ENCODE peak calls at places on chromosomes 11 and 22, in ten cellular contexts. I is T-helper 1 cell; Z is effector memory CD8-positive, alpha-beta T cell; W is GF-D8; V is GM13977; F is HS-27A; N is mucosa of gallbladder; B is ACHN; U is pulmonary artery endothelial cell; P is lower lobe of right lung. K is an unnamed sample.

GRCh38 chr11:101346591-101346990 is 217.0 kb upstream of the PGR start:
- DNase-seq in I (no peak), Z (no peak), W (no peak), V (no peak), F (peak; percentile 14), N (no peak), B (no peak), U (no peak), P (no peak), K (peak; percentile 1)

GRCh38 chr22:27487600-27488450 is 313.7 kb downstream of the MN1 start:
- DNase-seq in I (no peak), Z (no peak), W (no peak), V (no peak), F (peak; percentile 43), N (no peak), B (no peak), U (no peak), P (no peak), K (peak; percentile 45)

GRCh38 chr22:41523464-41524221 is 20.6 kb downstream of the POLR3H start:
- DNase-seq in I (no peak), Z (no peak), W (no peak), V (no peak), F (no peak), N (peak; percentile 32), B (no peak), U (no peak), P (no peak), K (no peak)

GRCh38 chr11:106956887-106957505 is 61.3 kb downstream of the GUCY1A2 start:
- DNase-seq in I (no peak), Z (no peak), W (no peak), V (no peak), F (no peak), N (no peak), B (no peak), U (no peak), P (no peak), K (no peak)

GRCh38 chr11:41660585-41660984 is 201.1 kb upstream of the LRRC4C start:
- DNase-seq in I (no peak), Z (no peak), W (no peak), V (no peak), F (no peak), N (no peak), B (peak; percentile 2), U (no peak), P (no peak), K (no peak)

GRCh38 chr22:25067851-25068421 is 115.4 kb downstream of the KIAA1671 start:
- DNase-seq in I (peak; percentile 67), Z (peak; percentile 84), W (no peak), V (no peak), F (no peak), N (peak; percentile 37), B (no peak), U (no peak), P (peak; percentile 52), K (peak; percentile 46)

GRCh38 chr11:36365937-36366336 is 69.8 kb downstream of the PRR5L start:
- DNase-seq in I (no peak), Z (no peak), W (peak; percentile 10), V (no peak), F (no peak), N (no peak), B (no peak), U (no peak), P (no peak), K (no peak)

GRCh38 chr11:121886005-121886739 is 229.8 kb downstream of the BLID start:
- DNase-seq in I (no peak), Z (no peak), W (no peak), V (no peak), F (no peak), N (no peak), B (no peak), U (no peak), P (no peak), K (peak; percentile 11)

GRCh38 chr22:42754658-42755057 is 34.0 kb upstream of the A4GALT start:
- DNase-seq in I (no peak), Z (no peak), W (no peak), V (no peak), F (peak; percentile 29), N (peak; percentile 73), B (no peak), U (no peak), P (no peak), K (peak; percentile 86)

GRCh38 chr11:60766547-60766946 is 9.9 kb downstream of the MS4A15 start:
- DNase-seq in I (no peak), Z (no peak), W (no peak), V (no peak), F (no peak), N (no peak), B (no peak), U (no peak), P (no peak), K (no peak)

GRCh38 chr22:47607486-47607885 is 845.0 kb downstream of the TBC1D22A start:
- DNase-seq in I (no peak), Z (no peak), W (no peak), V (no peak), F (no peak), N (no peak), B (no peak), U (no peak), P (no peak), K (no peak)

GRCh38 chr22:17772249-17772962 is 1.9 kb downstream of the BID start:
- DNase-seq in I (no peak), Z (no peak), W (no peak), V (no peak), F (no peak), N (no peak), B (no peak), U (no peak), P (no peak), K (peak; percentile 61)

K was measured in astrocyte of the hippocampus.